ENCODE peak calls at places on chromosomes 13 and 19, in five cellular contexts. S is CD8-positive, alpha-beta T cell; O is BE2C; H is colonic mucosa; Y is dorsolateral prefrontal cortex. V is an unnamed sample.

GRCh38 chr19:32863841-32864240 is 5.7 kb downstream of the SLC7A9 start:
- DNase-seq in S (no peak), O (no peak), H (no peak), Y (no peak), V (no peak)

GRCh38 chr13:91774397-91774796 is 376.0 kb downstream of the GPC5 start:
- DNase-seq in S (no peak), O (no peak), H (no peak), Y (no peak), V (no peak)

GRCh38 chr13:41137951-41138350 is 5.3 kb upstream of the KBTBD6 start:
- DNase-seq in S (no peak), O (no peak), H (no peak), Y (no peak), V (no peak)

GRCh38 chr19:46787331-46788100 is 878 bp downstream of the SLC1A5 start:
- DNase-seq in S (peak), O (peak), H (peak), Y (no peak), V (peak)

GRCh38 chr13:112586334-112586733 is 1.6 kb downstream of the TUBGCP3 start:
- DNase-seq in S (no peak), O (no peak), H (no peak), Y (no peak), V (no peak)

GRCh38 chr13:45194081-45194939 is 6.5 kb downstream of the KCTD4 start:
- DNase-seq in S (no peak), O (no peak), H (no peak), Y (peak), V (no peak)

GRCh38 chr13:43383488-43384165 is 360.2 kb downstream of the DNAJC15 start:
- DNase-seq in S (no peak), O (no peak), H (no peak), Y (no peak), V (no peak)

GRCh38 chr19:48041877-48042580 is 1.9 kb downstream of the CABP5 start:
- DNase-seq in S (no peak), O (no peak), H (no peak), Y (no peak), V (no peak)

GRCh38 chr19:1050989-1051788 is 11.3 kb downstream of the ABCA7 start:
- DNase-seq in S (no peak), O (peak), H (no peak), Y (no peak), V (no peak)

GRCh38 chr13:33554919-33555791 is 262.8 kb upstream of the RFC3 start:
- DNase-seq in S (no peak), O (no peak), H (no peak), Y (no peak), V (no peak)

GRCh38 chr19:38653028-38653571 is 5.7 kb downstream of the ACTN4 start:
- DNase-seq in S (no peak), O (no peak), H (peak), Y (no peak), V (no peak)
- TF ChIP-seq CTCF in S (no peak), O (no peak), H (no peak), Y (no peak), V (no peak)

DNA sequence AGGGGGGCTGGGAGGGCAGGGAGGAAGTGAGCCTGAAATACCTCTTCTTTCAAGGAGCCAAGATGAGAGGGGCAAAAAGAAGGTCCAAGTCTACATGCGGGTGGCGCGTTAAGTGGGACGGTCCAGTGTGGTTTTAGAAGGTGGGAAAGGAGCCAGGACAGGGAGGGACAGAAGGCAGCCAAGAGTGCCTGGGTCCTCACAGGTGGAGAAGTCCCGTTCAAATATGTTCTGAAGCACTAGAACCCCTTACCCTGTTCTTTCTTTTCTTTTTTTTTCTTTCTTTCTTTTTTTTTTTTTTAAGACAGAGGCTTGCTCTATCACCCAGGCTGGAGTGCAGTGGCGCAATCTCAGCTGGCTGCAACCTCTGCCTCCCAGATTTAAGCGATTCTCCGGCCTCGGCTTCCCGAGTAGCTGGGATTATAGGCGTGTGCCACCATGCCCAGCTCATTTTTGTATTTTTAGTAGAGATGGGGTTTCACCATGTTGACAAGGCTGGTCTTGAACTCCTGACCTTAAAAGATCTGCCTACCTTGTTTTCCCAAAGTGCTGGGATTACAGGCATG is 7.4 kb downstream of the CAMSAP3 start:
- DNase-seq in S (no peak), O (no peak), H (no peak), Y (no peak), V (no peak)
- TF ChIP-seq CTCF in S (no peak), O (no peak), H (no peak), Y (no peak), V (no peak)

DNA sequence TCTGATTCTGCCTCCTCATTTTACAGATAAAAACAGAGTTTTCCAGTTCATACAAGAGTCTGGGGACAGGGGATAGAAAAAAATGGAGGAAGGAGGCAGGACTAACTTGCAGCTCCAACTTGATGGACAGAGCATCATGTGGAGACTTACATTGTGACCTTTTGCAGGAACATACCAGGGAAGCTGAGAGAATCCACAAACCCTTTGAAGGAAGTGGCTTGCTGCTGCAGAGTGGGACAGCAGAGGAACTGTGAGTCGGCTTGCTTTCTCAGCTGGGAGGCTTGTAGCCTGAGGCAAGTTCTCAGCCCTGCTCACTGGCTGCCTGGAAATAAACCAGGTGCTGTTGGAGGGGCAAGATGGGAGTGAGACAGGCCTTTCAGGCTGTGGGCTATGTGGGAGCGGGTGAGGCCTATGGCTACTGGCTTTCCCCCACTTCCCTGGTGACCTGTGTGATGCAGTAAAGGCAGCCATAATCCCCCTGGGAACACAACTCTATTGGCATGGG is 614.4 kb downstream of the KCTD12 start:
- DNase-seq in S (no peak), O (no peak), H (no peak), Y (no peak), V (no peak)
- TF ChIP-seq CTCF in S (no peak), O (no peak), H (no peak), Y (no peak), V (no peak)

GRCh38 chr19:3782903-3783302 is 3.3 kb downstream of the MATK start:
- DNase-seq in S (no peak), O (no peak), H (no peak), Y (no peak), V (no peak)

GRCh38 chr19:3785464-3785937 is 680 bp downstream of the MATK start:
- DNase-seq in S (peak), O (no peak), H (no peak), Y (no peak), V (no peak)

GRCh38 chr19:3784607-3785463 is 1.3 kb downstream of the MATK start:
- DNase-seq in S (no peak), O (no peak), H (no peak), Y (no peak), V (no peak)

GRCh38 chr19:3782330-3782729 is 3.9 kb downstream of the MATK start:
- DNase-seq in S (no peak), O (no peak), H (no peak), Y (no peak), V (no peak)

GRCh38 chr19:3783660-3784584 is 2.3 kb downstream of the MATK start:
- DNase-seq in S (peak), O (peak), H (no peak), Y (no peak), V (no peak)
- TF ChIP-seq CTCF in S (peak), O (peak), H (peak), Y (no peak), V (peak)